ENCODE peak calls at places on chromosome 18, in seven cellular contexts. N is upper lobe of left lung, Z is breast epithelium, D is K562, B is SK-N-SH, G is GM12878, M is HL-60. T is an unnamed sample.

GRCh38 chr18:36419913-36420531 is 122.5 kb downstream of the FHOD3 start:
- DNase-seq in N (no peak), B (no peak), D (no peak), M (no peak), G (no peak), Z (no peak), T (no peak)

GRCh38 chr18:323253-323622 is 55.4 kb upstream of the THOC1 start:
- DNase-seq in Z (no peak), D (no peak), B (no peak), M (peak), G (no peak), N (no peak), T (no peak)

GRCh38 chr18:23981369-23981768 is 33.2 kb upstream of the TTC39C start:
- DNase-seq in D (no peak), N (no peak), M (no peak), Z (no peak), B (no peak), G (peak), T (no peak)

GRCh38 chr18:50424877-50425690 is 50.2 kb downstream of the SKA1 start:
- DNase-seq in B (no peak), G (no peak), Z (no peak), D (peak), M (no peak), N (no peak), T (no peak)

GRCh38 chr18:35578481-35578880 is 3.1 kb upstream of the GALNT1 start:
- DNase-seq in B (no peak), Z (no peak), M (no peak), D (no peak), N (no peak), G (no peak), T (no peak)

GRCh38 chr18:1017227-1017626 is 112.6 kb downstream of the ADCYAP1 start:
- DNase-seq in B (no peak), N (no peak), G (no peak), Z (no peak), M (no peak), D (no peak), T (no peak)

GRCh38 chr18:31512203-31512764 is 14.3 kb downstream of the DSG2 start:
- DNase-seq in N (no peak), G (no peak), B (no peak), Z (no peak), D (no peak), M (no peak), T (no peak)

GRCh38 chr18:75309564-75309963 is 99.0 kb downstream of the TSHZ1 start:
- DNase-seq in N (no peak), D (no peak), Z (no peak), B (no peak), G (no peak), M (no peak), T (no peak)

GRCh38 chr18:54359233-54359632 is 1.5 kb downstream of the C18orf54 start:
- DNase-seq in M (no peak), N (no peak), D (no peak), Z (no peak), B (no peak), G (no peak), T (no peak)

GRCh38 chr18:5868218-5868904 is 27.0 kb downstream of the TMEM200C start:
- DNase-seq in G (peak), M (peak), N (no peak), B (peak), D (peak), Z (no peak), T (peak)

DNA sequence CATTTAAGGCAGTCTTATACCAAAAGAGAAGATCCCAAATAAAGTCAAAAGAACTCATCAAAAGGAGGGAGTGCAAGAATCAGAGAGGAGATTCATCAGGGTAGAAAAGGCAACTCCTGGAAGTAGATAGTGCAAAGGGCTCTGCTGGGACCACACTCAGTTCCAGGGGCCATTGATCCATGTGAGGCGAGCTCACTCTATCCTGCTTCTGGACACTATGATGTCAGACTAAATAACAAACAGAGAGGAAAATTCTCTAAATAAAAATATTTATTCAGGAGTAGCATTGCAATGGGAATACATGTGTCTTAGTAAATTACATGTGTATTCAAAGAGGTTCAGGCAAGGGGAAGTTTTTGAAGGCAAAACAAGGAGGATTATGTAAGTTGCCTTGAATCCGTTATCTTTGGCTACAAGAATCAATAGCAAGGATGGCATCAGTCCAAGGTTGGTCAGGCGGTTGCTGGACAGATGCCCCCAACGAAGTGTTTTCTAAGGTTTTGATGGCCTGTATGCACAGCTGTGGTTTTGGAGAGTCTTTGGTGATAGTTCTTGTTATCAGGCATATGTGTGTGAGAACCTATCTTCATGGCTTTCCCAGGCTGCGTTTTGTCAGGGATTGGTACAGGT is 13.2 kb upstream of the SERPINB12 start:
- DNase-seq in N (no peak), M (no peak), D (no peak), Z (no peak), B (no peak), G (no peak), T (no peak)
- TF ChIP-seq POLR2AphosphoS5 in N (no peak), M (no peak), D (no peak), Z (no peak), B (no peak), G (no peak), T (no peak)

DNA sequence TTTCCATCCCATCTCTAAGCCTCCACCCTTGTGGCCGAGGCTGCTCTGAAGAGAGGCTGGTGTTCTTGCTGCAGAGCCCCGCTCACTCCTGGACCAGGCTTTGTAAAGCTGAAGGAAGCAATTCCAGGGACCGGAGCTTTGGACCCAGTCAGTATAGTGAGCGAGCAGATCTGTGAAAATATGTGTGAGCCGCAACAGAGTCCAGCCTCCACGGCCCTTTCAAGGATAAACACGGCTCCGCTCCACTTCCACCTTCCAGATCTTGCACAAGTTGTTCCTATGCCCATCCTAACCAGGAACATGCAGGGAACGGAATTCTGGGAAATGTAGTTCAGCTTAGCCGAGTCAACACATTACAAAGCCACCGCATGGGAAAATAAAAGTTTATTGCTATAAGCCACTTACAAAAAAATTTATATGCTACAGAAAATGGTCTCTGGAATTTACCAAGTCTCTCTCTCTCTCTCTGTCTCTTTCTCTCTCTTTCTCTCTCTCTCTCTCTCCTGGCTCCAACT is 151.7 kb upstream of the ZNF521 start:
- DNase-seq in N (no peak), G (no peak), B (peak), M (no peak), Z (peak), D (no peak), T (no peak)
- TF ChIP-seq POLR2AphosphoS5 in N (no peak), G (no peak), B (no peak), M (no peak), Z (no peak), D (no peak), T (no peak)

GRCh38 chr18:9135912-9136314 is 668 bp upstream of the ANKRD12 start:
- DNase-seq in M (peak), N (peak), Z (peak), D (peak), B (no peak), G (no peak), T (peak)
- TF ChIP-seq POLR2AphosphoS5 in M (peak), N (no peak), Z (no peak), D (peak), B (no peak), G (peak), T (peak)

DNA sequence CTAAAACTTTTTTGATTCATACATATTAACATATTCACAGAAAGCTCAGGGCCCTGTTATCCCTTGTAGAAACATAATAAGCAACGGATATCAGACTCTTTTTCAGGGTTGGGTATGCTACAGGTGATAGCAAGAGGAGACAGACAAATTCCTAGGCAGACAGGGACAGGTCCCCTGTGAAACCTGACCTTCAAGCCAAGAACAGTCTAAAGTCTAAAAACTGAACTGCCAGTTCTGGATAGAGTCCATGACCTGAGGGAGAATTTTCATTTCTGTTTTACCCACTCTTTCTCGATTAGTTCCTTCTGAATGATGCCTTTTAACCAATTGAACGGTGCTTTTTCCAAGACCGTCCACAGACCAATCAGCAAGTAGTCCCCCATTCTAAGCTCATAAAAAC is 54.2 kb downstream of the RIT2 start:
- DNase-seq in G (no peak), M (no peak), D (no peak), N (no peak), B (no peak), Z (no peak), T (no peak)
- TF ChIP-seq POLR2AphosphoS5 in G (no peak), M (no peak), D (no peak), N (no peak), B (no peak), Z (no peak), T (no peak)

DNA sequence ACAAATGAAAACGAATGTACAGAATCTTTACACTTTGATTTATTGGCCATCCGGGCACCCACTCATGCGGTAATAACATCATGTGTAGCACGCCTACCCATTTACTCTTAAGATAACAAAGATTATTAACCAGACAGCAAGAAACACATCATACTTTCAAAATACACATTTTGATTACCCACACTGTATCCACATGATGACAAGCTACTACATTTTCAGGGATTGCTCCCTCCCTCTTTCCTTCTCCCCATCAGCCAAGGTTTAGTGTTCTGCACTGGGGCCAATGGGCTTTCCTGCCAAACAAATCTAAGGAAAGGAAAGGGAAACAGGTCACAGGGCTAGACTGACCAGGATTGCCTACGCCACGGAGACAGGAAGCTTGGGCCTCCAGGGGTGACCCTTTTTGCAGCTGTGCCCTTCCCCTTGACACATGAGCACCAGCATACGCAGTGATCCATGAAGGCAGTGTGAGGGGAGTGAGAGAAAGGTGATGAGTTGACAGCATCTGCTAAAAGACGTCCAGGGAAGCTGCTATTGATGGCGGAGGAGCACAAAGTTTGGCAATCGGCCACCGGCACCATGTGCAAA is 76.5 kb downstream of the ZNF521 start:
- DNase-seq in N (no peak), M (no peak), D (no peak), B (no peak), G (no peak), Z (no peak), T (no peak)
- TF ChIP-seq POLR2AphosphoS5 in N (no peak), M (no peak), D (no peak), B (no peak), G (no peak), Z (no peak), T (no peak)

DNA sequence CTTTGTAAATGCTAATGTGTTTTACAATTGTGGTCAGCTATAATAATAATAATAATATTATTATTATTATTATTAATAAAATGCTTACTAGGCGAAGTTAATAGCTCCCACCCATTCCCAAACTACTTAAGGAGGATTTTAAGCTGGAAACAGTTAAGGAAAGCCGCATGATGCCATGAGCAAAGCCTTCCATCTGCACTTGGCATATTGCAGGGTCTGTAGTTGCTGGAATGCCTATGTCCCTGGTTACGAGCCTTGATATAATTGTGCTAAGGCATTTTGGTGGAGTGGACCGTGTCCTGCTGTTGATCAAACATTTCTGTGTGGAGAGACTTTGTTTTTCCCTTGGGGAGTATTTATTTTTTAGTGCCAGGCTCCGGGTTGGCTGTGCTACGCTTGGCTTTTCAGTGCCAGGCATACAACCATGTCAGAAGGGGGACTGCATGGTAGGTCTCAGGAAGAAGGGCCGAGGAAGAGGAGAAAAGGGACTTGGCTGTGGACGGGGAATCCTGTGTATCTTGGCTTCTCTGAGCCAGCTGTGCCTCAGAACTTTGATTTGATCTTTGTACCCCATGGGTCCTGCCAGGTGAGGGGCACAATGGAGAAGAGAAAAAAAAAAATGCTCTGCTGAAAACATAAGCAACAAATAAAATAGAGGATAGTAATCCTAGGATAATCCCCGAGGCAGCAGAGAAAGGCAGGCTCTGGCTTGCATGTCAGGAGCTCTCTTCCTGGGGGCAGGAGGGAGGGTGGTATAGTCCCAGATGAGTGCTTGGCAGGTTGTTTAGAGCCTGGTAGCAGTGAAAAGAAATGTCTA is 232.8 kb downstream of the NEDD4L start:
- DNase-seq in N (no peak), G (no peak), Z (no peak), M (no peak), B (no peak), D (no peak), T (no peak)
- TF ChIP-seq POLR2AphosphoS5 in N (no peak), G (no peak), Z (no peak), M (no peak), B (no peak), D (no peak), T (no peak)